ENCODE peak calls at places on chromosomes 6 and 20, in ten cellular contexts. Y, I, M, X, A, R, F, E, L and T are unnamed samples.

GRCh38 chr6:40627316-40627715 is 40.2 kb upstream of the LRFN2 start:
- DNase-seq in Y (no peak), I (no peak), M (no peak), X (no peak), A (no peak), R (no peak), F (peak; percentile 43), E (no peak), L (no peak), T (no peak)

GRCh38 chr6:33903579-33903978 is 99.8 kb upstream of the MLN start:
- DNase-seq in Y (no peak), I (no peak), M (no peak), X (no peak), A (no peak), R (no peak), F (no peak), E (no peak), L (no peak), T (no peak)

GRCh38 chr6:140731741-140732140 is 1357.3 kb upstream of the CITED2 start:
- DNase-seq in Y (no peak), I (no peak), M (peak; percentile 27), X (no peak), A (no peak), R (no peak), F (no peak), E (no peak), L (no peak), T (peak; percentile 35)

GRCh38 chr6:63538550-63538949 is 33.7 kb upstream of the LOC128125822 start:
- DNase-seq in Y (no peak), I (no peak), M (no peak), X (no peak), A (no peak), R (no peak), F (no peak), E (no peak), L (no peak), T (no peak)

GRCh38 chr20:56759741-56760278 is 130.7 kb downstream of the TFAP2C start:
- DNase-seq in Y (no peak), I (no peak), M (no peak), X (no peak), A (no peak), R (no peak), F (peak; percentile 64), E (no peak), L (no peak), T (no peak)

GRCh38 chr6:129966125-129966524 is 52.3 kb upstream of the L3MBTL3 start:
- DNase-seq in Y (no peak), I (no peak), M (peak; percentile 24), X (no peak), A (no peak), R (no peak), F (no peak), E (no peak), L (no peak), T (no peak)

GRCh38 chr20:49024220-49024619 is 21.9 kb upstream of the CSE1L start:
- DNase-seq in Y (no peak), I (no peak), M (no peak), X (no peak), A (no peak), R (no peak), F (no peak), E (no peak), L (no peak), T (no peak)

GRCh38 chr20:62080249-62080993 is 14.7 kb upstream of the TAF4 start:
- DNase-seq in Y (no peak), I (no peak), M (no peak), X (no peak), A (no peak), R (no peak), F (no peak), E (no peak), L (no peak), T (no peak)

GRCh38 chr6:123321020-123321419 is 315.7 kb downstream of the TRDN start:
- DNase-seq in Y (no peak), I (no peak), M (no peak), X (no peak), A (no peak), R (no peak), F (no peak), E (no peak), L (no peak), T (no peak)

GRCh38 chr6:2363211-2363610 is 117.8 kb upstream of the GMDS start:
- DNase-seq in Y (no peak), I (no peak), M (no peak), X (no peak), A (no peak), R (no peak), F (peak; percentile 46), E (no peak), L (no peak), T (no peak)

GRCh38 chr6:10720229-10720959 is 2.5 kb upstream of the TMEM14C start:
- DNase-seq in Y (peak; percentile 36), I (no peak), M (peak; percentile 39), X (no peak), A (peak; percentile 8), R (no peak), F (peak; percentile 43), E (no peak), L (peak; percentile 56), T (no peak)

GRCh38 chr6:170553686-170554085 is 483 bp upstream of the TBP start:
- DNase-seq in Y (peak; percentile 41), I (no peak), M (peak; percentile 68), X (no peak), A (no peak), R (no peak), F (no peak), E (no peak), L (no peak), T (peak; percentile 56)

GRCh38 chr20:46905364-46906125 is 10.9 kb downstream of the EYA2 start:
- DNase-seq in Y (no peak), I (no peak), M (no peak), X (no peak), A (no peak), R (no peak), F (no peak), E (no peak), L (no peak), T (no peak)

GRCh38 chr6:96624957-96625356 is 62.0 kb downstream of the FHL5 start:
- DNase-seq in Y (no peak), I (no peak), M (no peak), X (no peak), A (no peak), R (no peak), F (no peak), E (no peak), L (no peak), T (no peak)

GRCh38 chr6:155142902-155143609 is 120.8 kb upstream of the CLDN20 start:
- DNase-seq in Y (no peak), I (no peak), M (peak; percentile 45), X (no peak), A (no peak), R (no peak), F (no peak), E (no peak), L (no peak), T (no peak)

GRCh38 chr6:65450451-65450850 is 256.6 kb downstream of the EYS start:
- DNase-seq in Y (no peak), I (no peak), M (no peak), X (no peak), A (no peak), R (no peak), F (no peak), E (no peak), L (no peak), T (no peak)

GRCh38 chr20:45407067-45407745 is 883 bp upstream of the DBNDD2 start:
- DNase-seq in Y (peak; percentile 14), I (no peak), M (peak; percentile 47), X (no peak), A (peak; percentile 63), R (peak; percentile 28), F (peak; percentile 12), E (peak; percentile 15), L (no peak), T (no peak)

GRCh38 chr20:14069796-14070195 is 74.5 kb downstream of the MACROD2 start:
- DNase-seq in Y (no peak), I (no peak), M (no peak), X (no peak), A (no peak), R (no peak), F (peak; percentile 84), E (no peak), L (no peak), T (no peak)

GRCh38 chr6:85484941-85485340 is 35.1 kb downstream of the NT5E start:
- DNase-seq in Y (no peak), I (no peak), M (no peak), X (no peak), A (no peak), R (no peak), F (no peak), E (no peak), L (no peak), T (no peak)

GRCh38 chr6:98686008-98686601 is 148.3 kb upstream of the POU3F2 start:
- DNase-seq in Y (no peak), I (no peak), M (no peak), X (no peak), A (no peak), R (no peak), F (no peak), E (no peak), L (no peak), T (no peak)

GRCh38 chr6:53735896-53736295 is 58.9 kb upstream of the LRRC1 start:
- DNase-seq in Y (no peak), I (no peak), M (no peak), X (no peak), A (no peak), R (no peak), F (no peak), E (no peak), L (no peak), T (no peak)

GRCh38 chr6:109062756-109063352 is 31.8 kb downstream of the SESN1 start:
- DNase-seq in Y (no peak), I (no peak), M (no peak), X (no peak), A (no peak), R (no peak), F (no peak), E (no peak), L (no peak), T (no peak)

GRCh38 chr6:139970591-139970991 is 596.1 kb upstream of the CITED2 start:
- DNase-seq in Y (no peak), I (no peak), M (peak; percentile 73), X (no peak), A (no peak), R (no peak), F (no peak), E (no peak), L (no peak), T (no peak)

GRCh38 chr6:26251354-26252081 is 113.5 kb upstream of the BTN3A2 start:
- DNase-seq in Y (peak; percentile 46), I (peak; percentile 67), M (peak; percentile 95), X (peak; percentile 90), A (no peak), R (peak; percentile 30), F (peak; percentile 94), E (peak; percentile 84), L (peak; percentile 57), T (no peak)

GRCh38 chr6:106804238-106805016 is 170.1 kb downstream of the CD24 start:
- DNase-seq in Y (no peak), I (no peak), M (no peak), X (peak; percentile 90), A (no peak), R (no peak), F (no peak), E (no peak), L (no peak), T (no peak)

GRCh38 chr20:20215976-20216727 is 151.8 kb upstream of the INSM1 start:
- DNase-seq in Y (no peak), I (no peak), M (no peak), X (no peak), A (no peak), R (no peak), F (no peak), E (no peak), L (no peak), T (no peak)

GRCh38 chr6:147789430-147789947 is 281.0 kb downstream of the SAMD5 start:
- DNase-seq in Y (no peak), I (no peak), M (no peak), X (no peak), A (no peak), R (no peak), F (no peak), E (no peak), L (no peak), T (no peak)

GRCh38 chr20:38357653-38358207 is 11.4 kb downstream of the LBP start:
- DNase-seq in Y (no peak), I (no peak), M (no peak), X (no peak), A (no peak), R (no peak), F (peak; percentile 28), E (no peak), L (no peak), T (no peak)